ENCODE peak calls at places on chromosomes 4 and X, in four cellular contexts. L, A, R and Z are unnamed samples.

GRCh38 chr4:8200302-8200975 is 1.3 kb downstream of the SH3TC1 start:
- DNase-seq in L (no peak), A (peak; percentile 51), R (no peak), Z (no peak)

GRCh38 chr4:55765070-55765469 is 54.5 kb upstream of the EXOC1L start:
- DNase-seq in L (no peak), A (no peak), R (no peak), Z (no peak)

GRCh38 chr4:63361628-63362027 is 1047.6 kb downstream of the TECRL start:
- DNase-seq in L (no peak), A (no peak), R (no peak), Z (no peak)

GRCh38 chrX:19725545-19726102 is 161.8 kb downstream of the SH3KBP1 start:
- DNase-seq in L (no peak), A (no peak), R (peak; percentile 19), Z (no peak)

GRCh38 chr4:72430050-72430449 is 139.0 kb downstream of the ADAMTS3 start:
- DNase-seq in L (no peak), A (no peak), R (no peak), Z (no peak)

GRCh38 chr4:183220246-183220645 is 99.8 kb downstream of the CLDN22 start:
- DNase-seq in L (no peak), A (no peak), R (no peak), Z (no peak)

GRCh38 chr4:168864831-168865541 is 145.1 kb downstream of the CBR4 start:
- DNase-seq in L (peak; percentile 42), A (no peak), R (no peak), Z (no peak)

GRCh38 chr4:37473807-37474206 is 212.4 kb downstream of the RELL1 start:
- DNase-seq in L (no peak), A (no peak), R (no peak), Z (no peak)

GRCh38 chrX:1853916-1854315 is 239.1 kb downstream of the ASMT start:
- DNase-seq in L (no peak), A (no peak), R (no peak), Z (no peak)

GRCh38 chr4:139266583-139267257 is 13.3 kb downstream of the MGARP start:
- DNase-seq in L (no peak), A (peak; percentile 87), R (peak; percentile 48), Z (peak; percentile 54)

GRCh38 chr4:112296949-112297483 is at the start of gene ALPK1:
- DNase-seq in L (no peak), A (peak; percentile 60), R (peak; percentile 83), Z (peak; percentile 33)

DNA sequence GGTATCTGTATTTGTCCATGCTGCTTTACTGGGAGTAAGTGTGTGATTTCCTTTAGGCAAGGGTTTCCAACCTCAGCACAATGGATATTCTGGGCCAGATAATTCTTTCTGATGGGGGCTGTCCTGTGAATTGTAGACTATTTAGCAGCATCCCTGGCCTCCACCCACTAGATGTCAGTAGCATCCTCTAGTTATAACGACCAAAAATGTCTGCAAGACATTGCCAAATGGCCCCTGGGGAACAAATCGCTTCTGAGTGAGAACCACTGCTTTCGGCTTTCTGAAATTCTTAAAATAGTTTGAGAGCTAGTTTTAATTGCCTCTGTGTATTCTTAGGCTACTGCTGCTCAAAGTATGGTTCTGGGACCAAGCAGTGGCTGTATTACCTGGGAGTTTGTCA is 81.2 kb upstream of the GPM6B start:
- DNase-seq in L (peak; percentile 16), A (peak; percentile 10), R (peak; percentile 2), Z (no peak)
- TF ChIP-seq NR3C1 in L (no peak), A (no peak), R (no peak), Z (no peak)

GRCh38 chr4:22237155-22237751 is 278.6 kb downstream of the ADGRA3 start:
- DNase-seq in L (peak; percentile 91), A (no peak), R (peak; percentile 13), Z (peak; percentile 15)
- TF ChIP-seq NR3C1 in L (no peak), A (no peak), R (no peak), Z (no peak)

DNA sequence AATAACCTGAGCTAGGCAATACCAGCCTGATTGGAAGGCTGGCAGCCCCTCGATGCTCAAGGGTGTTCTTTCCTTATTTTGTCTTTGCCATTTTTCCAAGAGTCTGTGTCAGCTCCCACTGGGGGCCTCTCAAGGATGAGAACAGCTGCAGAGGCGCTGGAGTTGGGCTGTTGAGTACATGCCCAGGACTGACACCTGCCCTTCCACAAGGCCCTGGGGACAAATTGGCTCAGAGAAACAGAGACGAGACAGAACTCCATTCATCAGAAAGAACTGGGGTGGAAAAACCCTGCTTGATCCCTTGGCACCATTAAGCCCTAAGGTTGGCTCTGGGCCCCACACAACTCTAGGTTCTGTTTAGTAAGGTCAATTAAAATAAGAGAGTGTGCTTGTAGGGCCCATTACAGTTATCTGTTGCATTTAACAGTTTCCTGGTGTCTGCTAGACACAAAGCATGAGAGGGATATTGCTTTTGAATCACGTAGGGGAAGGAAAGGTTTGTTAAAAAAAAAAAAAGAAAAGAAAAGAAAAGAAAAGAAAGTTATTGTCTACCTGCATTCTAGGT is 63.5 kb downstream of the DCX start:
- DNase-seq in L (no peak), A (no peak), R (no peak), Z (no peak)
- TF ChIP-seq NR3C1 in L (no peak), A (no peak), R (no peak), Z (no peak)

GRCh38 chr4:152501846-152502536 is 33.9 kb downstream of the FBXW7 start:
- DNase-seq in L (no peak), A (no peak), R (no peak), Z (no peak)

GRCh38 chr4:152499322-152499721 is 36.6 kb downstream of the FBXW7 start:
- DNase-seq in L (no peak), A (no peak), R (no peak), Z (no peak)

GRCh38 chr4:152500308-152500707 is 35.6 kb downstream of the FBXW7 start:
- DNase-seq in L (no peak), A (no peak), R (no peak), Z (no peak)

GRCh38 chr4:152503606-152504290 is 32.1 kb downstream of the FBXW7 start:
- DNase-seq in L (no peak), A (no peak), R (no peak), Z (no peak)

DNA sequence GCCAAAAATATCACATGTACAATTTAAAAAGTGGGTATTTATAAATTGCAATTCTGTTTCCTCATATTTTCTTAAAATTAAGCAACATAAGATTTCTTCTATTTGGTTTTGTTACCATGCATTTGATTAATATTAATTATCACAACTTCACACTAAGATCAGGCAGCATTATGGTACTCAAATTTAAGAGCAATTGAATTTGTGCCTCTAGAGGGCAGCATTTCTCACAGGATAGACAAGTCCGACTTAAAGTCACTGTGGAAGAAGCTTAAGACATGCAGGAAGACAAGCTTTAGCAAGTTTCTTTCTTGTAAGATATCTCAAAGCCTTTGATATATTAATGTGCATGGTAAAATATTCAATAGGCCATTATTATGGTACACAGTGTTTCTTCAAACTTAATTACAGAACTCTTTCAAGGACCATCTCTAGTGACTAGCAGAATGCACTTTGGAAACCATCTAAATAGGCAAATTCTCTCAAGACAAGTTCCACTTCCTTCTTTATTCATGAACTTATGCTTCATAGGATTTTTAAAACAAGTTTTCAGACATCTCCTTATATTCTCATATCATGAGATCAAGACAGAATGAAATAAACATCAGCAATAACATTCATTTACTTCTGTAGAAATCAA is 35.0 kb downstream of the FBXW7 start:
- DNase-seq in L (peak; percentile 25), A (peak; percentile 54), R (peak; percentile 86), Z (peak; percentile 65)
- TF ChIP-seq NR3C1 in L (no peak), A (no peak), R (no peak), Z (no peak)

GRCh38 chr4:125187221-125187620 is 127.5 kb upstream of the FAT4 start:
- DNase-seq in L (no peak), A (no peak), R (peak; percentile 1), Z (no peak)
- TF ChIP-seq NR3C1 in L (no peak), A (no peak), R (no peak), Z (no peak)

DNA sequence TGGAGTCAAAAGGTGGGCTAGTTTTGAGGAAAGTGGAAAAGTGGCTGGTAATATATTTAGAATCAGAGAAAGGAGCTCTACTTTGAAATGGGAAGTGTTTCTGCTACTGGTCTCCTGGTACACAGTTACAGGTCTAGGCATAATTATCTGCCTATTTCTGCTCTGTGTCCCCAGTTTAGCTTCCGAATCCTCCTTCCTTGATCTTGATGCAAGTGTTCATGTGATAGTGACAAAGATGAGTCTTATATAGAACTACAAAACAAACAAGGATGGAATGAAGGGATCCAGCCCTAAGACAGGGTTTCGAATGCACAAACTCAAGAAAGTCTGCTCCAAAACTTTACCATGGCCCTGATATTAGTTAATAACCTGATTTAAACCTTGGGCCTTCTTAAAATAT is 580.2 kb downstream of the INPP4B start:
- DNase-seq in L (no peak), A (no peak), R (peak; percentile 6), Z (no peak)
- TF ChIP-seq NR3C1 in L (no peak), A (no peak), R (no peak), Z (no peak)